ENCODE peak calls at places on chromosome 1, in nine cellular contexts. V is H9; H is HL-60; S is CD8-positive, alpha-beta T cell; Z is H1; R is neuronal stem cell; Y is astrocyte; J is coronary artery; G is Peyer's patch. P is an unnamed sample.
A peak's percentile ranks its signal among the peaks of the same experiment; 100 is the strongest.

GRCh38 chr1:76726251-76726650 is 141.0 kb upstream of the ST6GALNAC5 start:
- DNase-seq in R (no peak), H (no peak), G (no peak), Z (no peak), J (no peak), S (no peak), V (no peak), Y (no peak), P (no peak)

GRCh38 chr1:93714350-93714749 is 32.7 kb upstream of the BCAR3 start:
- DNase-seq in J (no peak), V (no peak), R (no peak), H (no peak), Z (no peak), S (no peak), Y (no peak), G (no peak), P (no peak)

GRCh38 chr1:229717774-229718173 is 91.7 kb downstream of the URB2 start:
- DNase-seq in Y (no peak), H (no peak), Z (no peak), V (no peak), G (no peak), S (no peak), J (no peak), R (no peak), P (no peak)

GRCh38 chr1:172230526-172230925 is 190.0 kb upstream of the C1orf105 start:
- DNase-seq in R (no peak), Z (no peak), J (no peak), H (no peak), V (no peak), S (no peak), Y (no peak), G (no peak), P (no peak)

GRCh38 chr1:10900691-10901090 is 104.2 kb upstream of the CASZ1 start:
- DNase-seq in Y (no peak), R (no peak), V (no peak), Z (peak; percentile 27), G (no peak), S (no peak), H (no peak), J (no peak), P (no peak)

GRCh38 chr1:84862810-84863251 is 30.2 kb downstream of the LPAR3 start:
- DNase-seq in R (no peak), Z (no peak), J (no peak), H (no peak), G (no peak), Y (peak; percentile 2), V (no peak), S (peak; percentile 42), P (no peak)

GRCh38 chr1:94920061-94920460 is 6.8 kb downstream of the CNN3 start:
- DNase-seq in H (no peak), Y (no peak), V (no peak), G (no peak), J (no peak), Z (no peak), R (no peak), S (no peak), P (no peak)

GRCh38 chr1:245864872-245865271 is 642.2 kb downstream of the SMYD3 start:
- DNase-seq in G (no peak), R (no peak), Z (no peak), Y (no peak), S (no peak), H (no peak), V (no peak), J (no peak), P (no peak)

GRCh38 chr1:58823481-58824010 is 39.7 kb upstream of the JUN start:
- DNase-seq in R (no peak), H (no peak), S (no peak), J (no peak), G (no peak), Z (no peak), V (no peak), Y (peak; percentile 92), P (no peak)

GRCh38 chr1:53619811-53620619 is 118.9 kb downstream of the GLIS1 start:
- DNase-seq in V (peak; percentile 24), Y (peak; percentile 20), S (no peak), G (no peak), H (no peak), J (peak; percentile 35), R (no peak), Z (no peak), P (peak; percentile 13)

GRCh38 chr1:54180666-54181360 is 19.0 kb downstream of the CYB5RL start:
- DNase-seq in G (no peak), J (no peak), H (no peak), S (no peak), Z (no peak), R (no peak), Y (no peak), V (no peak), P (no peak)

GRCh38 chr1:30760596-30761311 is 3.2 kb upstream of the LAPTM5 start:
- DNase-seq in V (no peak), R (no peak), Z (no peak), Y (no peak), S (no peak), J (no peak), H (peak; percentile 66), G (no peak), P (no peak)

GRCh38 chr1:5810553-5811270 is 181.5 kb downstream of the NPHP4 start:
- DNase-seq in Z (no peak), H (no peak), J (no peak), Y (no peak), R (no peak), G (no peak), S (no peak), V (no peak), P (no peak)

GRCh38 chr1:107926436-107927080 is 38.4 kb downstream of the VAV3 start:
- DNase-seq in H (peak; percentile 65), G (no peak), J (no peak), Z (no peak), R (no peak), Y (peak; percentile 6), V (no peak), S (no peak), P (no peak)

GRCh38 chr1:205599667-205600042 is 32.2 kb downstream of the ELK4 start:
- DNase-seq in H (no peak), Y (no peak), S (no peak), V (no peak), Z (no peak), R (no peak), G (no peak), J (no peak), P (no peak)

DNA sequence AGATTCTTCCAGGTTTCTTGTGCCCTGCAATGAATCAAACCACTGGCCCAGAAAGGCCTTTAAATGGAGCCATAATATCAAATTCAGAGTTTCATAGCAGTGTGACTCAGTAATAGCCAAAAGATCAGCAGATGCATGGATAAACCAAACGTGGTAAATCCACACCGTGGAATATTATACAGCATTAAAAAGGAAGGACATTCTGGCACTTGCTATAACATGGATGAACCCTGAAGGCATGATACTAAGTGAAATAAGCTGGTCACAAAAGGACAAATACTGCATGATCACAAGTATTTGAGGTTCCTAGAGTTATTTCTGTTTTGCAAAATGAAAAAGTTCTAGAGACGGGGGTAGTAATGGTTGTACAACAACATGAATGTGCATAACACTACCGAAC is 140.1 kb downstream of the TOMM20 start:
- DNase-seq in Z (no peak), R (no peak), S (no peak), H (no peak), Y (no peak), V (no peak), J (no peak), G (no peak), P (no peak)
- H3K27ac ChIP-seq in Z (no peak overlapping the region), R (no peak overlapping the region), S (no peak overlapping the region), H (no peak overlapping the region), Y (peak overlapping the region; percentile 94), V (no peak overlapping the region), J (peak overlapping the region; percentile 96), G (peak overlapping the region; percentile 89), P (peak overlapping the region; percentile 81)

DNA sequence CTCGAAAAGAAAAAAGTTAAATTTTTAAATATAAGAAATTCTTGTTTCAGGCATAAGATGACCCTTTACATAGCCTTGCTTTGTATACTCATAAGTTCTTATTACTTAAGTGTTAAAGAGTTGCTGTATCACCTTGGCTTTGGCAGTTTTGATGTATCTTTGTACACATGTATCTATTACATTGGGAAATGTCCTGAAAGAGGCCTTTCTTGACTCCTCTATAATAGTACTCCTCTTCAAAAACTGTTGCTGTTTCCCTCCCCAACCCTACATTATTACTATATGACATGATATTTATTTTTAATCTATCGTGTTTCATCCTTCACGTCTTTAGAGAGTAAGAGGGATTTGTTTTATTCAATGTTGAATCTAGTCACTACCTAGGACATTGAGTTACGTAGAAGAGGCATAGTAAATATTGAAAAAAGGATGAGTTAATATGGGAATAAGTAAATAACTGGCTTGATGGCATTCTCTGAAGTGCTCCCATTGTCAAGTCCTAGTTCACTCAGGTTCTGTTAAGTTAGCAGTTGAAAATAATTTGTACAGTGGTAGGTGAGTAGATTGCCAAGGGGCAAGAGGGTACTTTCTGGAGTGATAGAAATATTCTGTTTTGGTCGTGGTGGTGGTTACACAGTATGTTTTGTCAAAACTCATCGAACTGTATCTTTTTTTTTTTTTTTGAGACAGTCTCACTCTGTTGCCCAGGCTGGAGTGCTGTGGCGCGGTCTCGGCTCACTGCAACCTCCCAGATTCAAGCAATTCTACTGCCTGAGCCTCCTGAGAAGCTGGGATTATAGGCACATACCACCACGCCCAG is 8.2 kb downstream of the THRAP3 start:
- DNase-seq in Z (no peak), G (no peak), R (no peak), Y (no peak), H (no peak), J (no peak), S (no peak), V (no peak), P (no peak)
- H3K27ac ChIP-seq in Z (no peak overlapping the region), G (no peak overlapping the region), R (no peak overlapping the region), Y (no peak overlapping the region), H (no peak overlapping the region), J (no peak overlapping the region), S (no peak overlapping the region), V (no peak overlapping the region), P (no peak overlapping the region)

GRCh38 chr1:39147099-39148025 is 57.1 kb upstream of the MACF1 start:
- DNase-seq in S (no peak), J (no peak), V (no peak), G (no peak), Z (no peak), H (no peak), R (no peak), Y (no peak), P (no peak)
- H3K27ac ChIP-seq in S (no peak overlapping the region), J (no peak overlapping the region), V (no peak overlapping the region), G (no peak overlapping the region), Z (no peak overlapping the region), H (no peak overlapping the region), R (no peak overlapping the region), Y (no peak overlapping the region), P (no peak overlapping the region)

DNA sequence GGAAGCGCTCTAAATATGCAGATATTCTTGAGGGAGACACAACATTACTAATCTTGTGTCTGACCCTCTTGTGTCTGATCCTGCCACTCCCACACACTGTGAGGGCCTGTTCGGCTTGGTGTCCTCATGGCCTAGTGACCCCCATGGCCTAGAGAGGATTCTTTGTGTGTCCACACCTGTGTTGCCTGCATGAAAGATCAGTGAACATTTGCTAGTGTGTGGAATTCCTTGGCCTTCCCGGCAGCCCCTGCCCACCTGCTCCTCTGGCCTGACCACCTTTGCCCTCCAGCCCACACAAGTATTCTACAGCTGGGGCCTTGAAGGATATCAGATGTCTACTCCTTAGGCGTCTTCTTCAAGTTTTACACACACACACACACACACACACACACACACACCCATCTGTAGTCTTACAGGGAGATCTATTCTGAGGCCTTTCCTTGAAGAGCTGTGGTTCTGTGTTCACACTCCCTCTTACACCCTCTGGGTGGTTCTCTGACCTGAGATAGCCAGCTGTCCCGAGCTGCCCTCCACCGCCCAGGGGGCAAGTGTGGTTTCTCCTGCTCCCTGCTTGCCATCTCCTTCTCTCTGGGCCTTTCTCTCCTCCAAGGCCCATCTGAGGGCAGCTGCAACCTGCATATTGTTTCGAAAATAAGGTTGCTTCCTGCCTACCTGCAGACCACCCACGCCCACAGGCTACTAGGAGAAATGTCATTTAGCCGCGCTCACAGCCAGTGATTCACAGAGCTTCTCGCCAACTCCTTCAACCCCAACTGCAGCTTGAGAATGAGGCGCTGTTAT is 45.4 kb downstream of the CD247 start:
- DNase-seq in R (no peak), H (no peak), Y (no peak), S (no peak), J (no peak), G (no peak), Z (no peak), V (no peak), P (no peak)
- H3K27ac ChIP-seq in R (no peak overlapping the region), H (no peak overlapping the region), Y (no peak overlapping the region), S (no peak overlapping the region), J (no peak overlapping the region), G (no peak overlapping the region), Z (no peak overlapping the region), V (no peak overlapping the region), P (no peak overlapping the region)